ENCODE peak calls at places on chromosomes 1 and 21, in eight cellular contexts. A is AG04450; Y is fibroblast of lung; X is breast epithelium; E is CD4-positive, alpha-beta T cell; H is MM.1S; Z is hepatocyte; S is pancreas. T is an unnamed sample.

GRCh38 chr1:26820784-26821269 is 5.7 kb upstream of the ZDHHC18 start:
- DNase-seq in Y (no peak), A (no peak), X (no peak), Z (no peak), E (no peak), H (peak; percentile 72), S (no peak), T (no peak)

GRCh38 chr21:36589352-36589971 is 109.5 kb upstream of the SIM2 start:
- DNase-seq in Y (peak; percentile 54), E (no peak), A (no peak), Z (peak; percentile 24), X (no peak), S (peak; percentile 76), H (peak; percentile 83), T (no peak)

GRCh38 chr1:227937031-227937430 is 10.7 kb downstream of the WNT9A start:
- DNase-seq in A (no peak), X (peak; percentile 51), Z (no peak), S (no peak), E (no peak), H (no peak), Y (no peak), T (no peak)

GRCh38 chr1:239025223-239025622 is 361.1 kb upstream of the CHRM3 start:
- DNase-seq in A (no peak), E (no peak), H (peak; percentile 57), S (no peak), Z (no peak), X (no peak), Y (no peak), T (no peak)

GRCh38 chr1:109928591-109929111 is 18.0 kb downstream of the CSF1 start:
- DNase-seq in A (no peak), Z (peak; percentile 37), X (no peak), H (no peak), S (peak; percentile 49), Y (peak; percentile 78), E (no peak), T (no peak)

GRCh38 chr1:77545970-77546369 is 136.5 kb downstream of the ZZZ3 start:
- DNase-seq in H (no peak), A (no peak), X (no peak), Y (no peak), E (no peak), S (no peak), Z (no peak), T (no peak)

GRCh38 chr1:233981042-233981670 is 76.7 kb downstream of the SLC35F3 start:
- DNase-seq in H (no peak), Y (no peak), E (no peak), A (no peak), Z (no peak), S (no peak), X (no peak), T (no peak)

GRCh38 chr1:54794401-54795099 is 6.6 kb downstream of the TTC22 start:
- DNase-seq in X (no peak), S (no peak), H (no peak), E (no peak), Z (peak; percentile 89), Y (no peak), A (no peak), T (no peak)

GRCh38 chr1:75795703-75796193 is 934 bp upstream of the MSH4 start:
- DNase-seq in X (no peak), S (no peak), Y (no peak), Z (no peak), A (no peak), H (no peak), E (no peak), T (no peak)

GRCh38 chr21:40846566-40847411 is at the start of gene DSCAM:
- DNase-seq in Y (no peak), X (no peak), A (no peak), E (no peak), S (no peak), H (no peak), Z (peak; percentile 42), T (no peak)

DNA sequence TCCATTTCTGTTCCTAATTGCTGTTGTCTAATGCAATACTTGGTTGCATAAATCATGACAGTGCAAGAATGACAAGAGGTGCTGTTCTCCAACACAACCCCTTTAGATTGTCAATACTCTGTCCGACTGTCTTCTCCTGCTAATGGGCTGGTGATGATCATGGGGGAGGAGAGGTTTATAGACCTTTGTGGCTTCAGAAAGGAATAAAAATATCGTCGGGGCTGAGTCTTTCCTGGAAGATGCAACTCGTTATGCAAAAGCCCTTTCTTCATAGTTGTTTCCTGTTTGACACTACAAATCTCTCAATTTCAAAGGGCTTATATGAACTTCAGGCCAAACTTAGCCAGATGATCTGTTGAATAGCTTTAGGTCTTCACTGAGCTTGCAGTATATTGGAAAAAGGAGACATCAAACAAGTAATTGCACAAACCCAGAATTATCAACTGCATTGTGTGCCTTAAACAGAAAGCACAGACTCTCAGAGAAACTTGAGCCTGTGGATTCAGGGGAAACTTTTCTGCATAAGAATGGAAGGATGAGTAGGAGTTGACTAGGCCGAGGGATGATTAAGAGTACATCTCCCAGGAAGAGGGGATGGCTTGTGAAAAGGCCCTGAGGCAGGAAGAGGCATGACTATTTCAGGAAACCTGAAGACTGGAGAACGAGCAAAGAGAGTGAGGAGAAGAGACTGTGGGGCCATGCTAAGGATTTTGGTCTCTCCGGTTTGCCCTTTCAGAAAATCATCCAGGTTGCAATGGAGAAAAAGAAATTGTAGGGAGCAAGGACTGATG is 107.6 kb downstream of the TSEN15 start:
- DNase-seq in Y (no peak), A (no peak), X (no peak), S (no peak), H (no peak), Z (no peak), E (no peak), T (no peak)
- H3K27ac ChIP-seq in Y (no peak overlapping the region), A (no peak overlapping the region), X (no peak overlapping the region), S (no peak overlapping the region), H (no peak overlapping the region), Z (no peak overlapping the region), E (no peak overlapping the region), T (no peak overlapping the region)

DNA sequence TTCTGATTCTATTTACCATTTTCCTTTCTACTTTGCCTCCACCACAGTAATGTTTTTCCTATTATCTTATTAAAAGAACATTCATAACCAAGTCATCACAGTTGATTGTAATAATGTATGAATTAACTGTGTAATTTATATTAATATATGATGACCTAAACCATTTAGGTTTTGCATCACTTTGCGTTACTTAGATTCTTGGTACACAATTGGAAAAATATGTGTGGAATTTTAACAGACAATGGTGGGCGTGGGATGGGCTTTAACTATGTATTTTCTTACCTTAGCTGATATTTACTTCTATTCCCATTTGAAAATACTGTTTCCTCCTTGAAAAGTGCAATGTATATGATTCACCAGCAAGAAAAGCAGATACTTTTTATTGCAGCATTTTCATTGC is 3.6 kb downstream of the KRTAP21-3 start:
- DNase-seq in A (no peak), X (no peak), S (no peak), H (no peak), E (no peak), Z (no peak), Y (no peak), T (no peak)
- H3K9me3 ChIP-seq in A (peaks cover 6% of the 10 kb centered on the region), X (peaks cover 5% of the 10 kb centered on the region), S (no peaks in the 10 kb centered on the region), H (no peaks in the 10 kb centered on the region), E (no peaks in the 10 kb centered on the region), Z (peaks cover 3% of the 10 kb centered on the region), Y (no peaks in the 10 kb centered on the region), T (no peaks in the 10 kb centered on the region)

GRCh38 chr21:35231115-35231514 is 182.0 kb upstream of the RUNX1 start:
- DNase-seq in Y (no peak), Z (no peak), H (peak; percentile 50), X (no peak), S (no peak), E (no peak), A (no peak), T (no peak)

GRCh38 chr21:35236090-35236489 is 187.0 kb upstream of the RUNX1 start:
- DNase-seq in H (no peak), Y (no peak), E (no peak), S (no peak), A (no peak), Z (no peak), X (no peak), T (no peak)

GRCh38 chr21:35229290-35229689 is 180.2 kb upstream of the RUNX1 start:
- DNase-seq in Y (no peak), Z (no peak), S (no peak), H (no peak), A (no peak), X (no peak), E (no peak), T (no peak)

GRCh38 chr21:35234725-35235124 is 185.6 kb upstream of the RUNX1 start:
- DNase-seq in A (no peak), H (peak; percentile 96), X (no peak), Z (no peak), S (no peak), E (no peak), Y (no peak), T (no peak)

GRCh38 chr21:35232545-35233176 is 183.6 kb upstream of the RUNX1 start:
- DNase-seq in X (no peak), A (no peak), H (no peak), S (no peak), Z (peak; percentile 60), Y (peak; percentile 93), E (no peak), T (no peak)
- H3K27me3 ChIP-seq in X (no peaks in the 10 kb centered on the region), A (no peaks in the 10 kb centered on the region), H (peaks cover 56% of the 10 kb centered on the region), S (no peaks in the 10 kb centered on the region), Z (no peaks in the 10 kb centered on the region), Y (no peaks in the 10 kb centered on the region), E (no peaks in the 10 kb centered on the region), T (no peaks in the 10 kb centered on the region)

GRCh38 chr1:165857046-165857801 is 29.8 kb downstream of the UCK2 start:
- DNase-seq in A (no peak), X (no peak), H (no peak), Z (peak; percentile 14), S (no peak), Y (no peak), E (no peak), T (no peak)
- H3K27ac ChIP-seq in A (no peak overlapping the region), X (no peak overlapping the region), H (no peak overlapping the region), Z (no peak overlapping the region), S (no peak overlapping the region), Y (peak overlapping the region; percentile 22), E (no peak overlapping the region), T (no peak overlapping the region)

DNA sequence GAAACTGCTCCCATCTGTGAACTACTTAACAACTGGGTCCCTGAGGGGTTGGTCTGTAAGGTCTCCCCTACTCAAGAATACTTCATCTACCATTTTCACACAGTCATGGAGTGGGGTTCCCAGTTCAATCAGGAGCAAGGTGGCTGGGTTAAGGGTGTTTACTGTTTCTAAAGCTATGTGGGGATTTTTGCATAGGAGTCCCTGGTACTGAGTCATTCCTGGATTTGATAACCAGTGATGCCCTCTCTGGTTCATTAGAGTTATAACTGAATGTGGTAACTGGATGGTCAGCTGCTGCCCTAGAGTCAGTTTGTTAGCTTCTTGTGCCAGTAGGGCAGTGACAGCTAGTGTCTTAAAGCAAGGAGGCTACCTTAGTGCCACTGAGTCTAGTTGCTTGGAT is 29.4 kb upstream of the KCNJ15 start:
- DNase-seq in H (no peak), Y (no peak), Z (no peak), A (no peak), S (no peak), E (no peak), X (no peak), T (no peak)
- H3K9me3 ChIP-seq in H (peaks cover 3% of the 10 kb centered on the region), Y (no peaks in the 10 kb centered on the region), Z (peaks cover 12% of the 10 kb centered on the region), A (peaks cover 45% of the 10 kb centered on the region), S (no peaks in the 10 kb centered on the region), E (peaks cover 71% of the 10 kb centered on the region), X (peaks cover 70% of the 10 kb centered on the region), T (peaks cover 28% of the 10 kb centered on the region)

DNA sequence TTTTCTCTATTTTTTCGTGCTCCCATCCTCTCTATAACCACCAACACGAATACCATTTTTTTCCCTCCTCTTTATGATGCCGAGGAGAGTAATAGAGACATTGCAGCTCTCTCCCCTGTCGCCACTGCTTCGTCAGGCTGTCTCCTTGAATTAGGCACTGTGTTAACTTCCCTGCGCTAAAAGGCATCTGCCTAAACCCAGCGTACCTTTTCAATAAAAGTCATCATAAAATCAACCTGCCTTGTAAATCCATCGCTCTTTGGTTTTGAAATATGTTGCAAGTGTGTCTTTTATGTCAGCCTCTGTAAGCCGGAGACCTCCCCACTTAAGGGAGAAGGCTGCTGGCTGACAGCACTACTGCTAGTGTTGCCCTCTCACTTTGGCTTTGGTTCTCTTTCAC is 8.7 kb downstream of the RNF220 start:
- DNase-seq in Y (no peak), X (no peak), S (no peak), A (no peak), E (no peak), Z (no peak), H (no peak), T (no peak)
- H3K27me3 ChIP-seq in Y (peaks cover 84% of the 10 kb centered on the region), X (peaks cover 4% of the 10 kb centered on the region), S (peaks cover 73% of the 10 kb centered on the region), A (peaks cover 95% of the 10 kb centered on the region), E (peaks cover 96% of the 10 kb centered on the region), Z (peaks cover 98% of the 10 kb centered on the region), H (peaks cover 54% of the 10 kb centered on the region), T (peaks cover 15% of the 10 kb centered on the region)